ENCODE peak calls at places on chromosomes 12 and 14, in eight cellular contexts. K, E, S, W, T, N, G and X are unnamed samples.

GRCh38 chr12:124296295-124296915 is 1.5 kb downstream of the RFLNA start:
- DNase-seq in K (no peak), E (no peak), S (no peak), W (peak; percentile 29), T (no peak), N (no peak), G (no peak), X (peak; percentile 25)

GRCh38 chr14:68016243-68016914 is 196.8 kb downstream of the RAD51B start:
- DNase-seq in K (no peak), E (no peak), S (no peak), W (peak; percentile 12), T (no peak), N (no peak), G (no peak), X (peak; percentile 67)

GRCh38 chr14:94370524-94370910 is 17.9 kb downstream of the SERPINA1 start:
- DNase-seq in K (no peak), E (no peak), S (no peak), W (no peak), T (peak; percentile 32), N (no peak), G (no peak), X (no peak)

GRCh38 chr12:24044973-24045703 is 95.7 kb upstream of the SOX5 start:
- DNase-seq in K (no peak), E (no peak), S (no peak), W (no peak), T (no peak), N (no peak), G (no peak), X (no peak)

GRCh38 chr14:90388437-90388836 is 8.4 kb upstream of the CALM1 start:
- DNase-seq in K (no peak), E (no peak), S (no peak), W (peak; percentile 72), T (peak; percentile 72), N (no peak), G (no peak), X (peak; percentile 82)

GRCh38 chr14:90105756-90106155 is 44.0 kb downstream of the KCNK13 start:
- DNase-seq in K (no peak), E (no peak), S (no peak), W (no peak), T (no peak), N (no peak), G (peak; percentile 6), X (no peak)

GRCh38 chr12:21528953-21529352 is 2.9 kb downstream of the SPX start:
- DNase-seq in K (no peak), E (no peak), S (no peak), W (no peak), T (no peak), N (no peak), G (no peak), X (peak; percentile 5)

GRCh38 chr14:100012478-100012925 is 52.7 kb upstream of the EVL start:
- DNase-seq in K (no peak), E (no peak), S (no peak), W (peak; percentile 42), T (no peak), N (no peak), G (peak; percentile 78), X (peak; percentile 61)

GRCh38 chr14:93311082-93311481 is 21.8 kb downstream of the BTBD7 start:
- DNase-seq in K (no peak), E (no peak), S (no peak), W (no peak), T (no peak), N (no peak), G (no peak), X (no peak)

GRCh38 chr14:57865450-57866198 is at the start of gene SLC35F4:
- DNase-seq in K (peak; percentile 42), E (peak; percentile 45), S (no peak), W (peak; percentile 14), T (peak; percentile 86), N (no peak), G (no peak), X (peak; percentile 5)

GRCh38 chr14:64296561-64296960 is 2.4 kb upstream of the ESR2 start:
- DNase-seq in K (no peak), E (no peak), S (no peak), W (peak; percentile 14), T (no peak), N (no peak), G (no peak), X (peak; percentile 55)

GRCh38 chr12:132108211-132108832 is 35.8 kb downstream of the DDX51 start:
- DNase-seq in K (no peak), E (no peak), S (no peak), W (no peak), T (no peak), N (no peak), G (no peak), X (no peak)

GRCh38 chr12:6946920-6947374 is 3.1 kb downstream of the C12orf57 start:
- DNase-seq in K (no peak), E (no peak), S (no peak), W (no peak), T (no peak), N (no peak), G (no peak), X (no peak)

GRCh38 chr14:70425349-70425748 is 8.5 kb upstream of the SYNJ2BP start:
- DNase-seq in K (no peak), E (no peak), S (no peak), W (no peak), T (no peak), N (no peak), G (no peak), X (peak; percentile 3)

GRCh38 chr14:100440207-100440631 is 117.1 kb downstream of the SLC25A47 start:
- DNase-seq in K (peak; percentile 27), E (peak; percentile 79), S (no peak), W (peak; percentile 8), T (peak; percentile 87), N (peak; percentile 74), G (peak; percentile 38), X (peak; percentile 84)

GRCh38 chr14:81396108-81396507 is 4.0 kb downstream of the STON2 start:
- DNase-seq in K (no peak), E (no peak), S (no peak), W (peak; percentile 18), T (no peak), N (no peak), G (peak; percentile 39), X (no peak)

GRCh38 chr12:81797100-81797499 is 38.0 kb upstream of the PPFIA2 start:
- DNase-seq in K (no peak), E (peak; percentile 34), S (no peak), W (no peak), T (no peak), N (no peak), G (no peak), X (no peak)

GRCh38 chr14:54593860-54594259 is 26.9 kb downstream of the SAMD4A start:
- DNase-seq in K (no peak), E (no peak), S (no peak), W (no peak), T (no peak), N (no peak), G (no peak), X (peak; percentile 56)

GRCh38 chr12:16359512-16360491 is 12.4 kb downstream of the MGST1 start:
- DNase-seq in K (peak; percentile 66), E (peak; percentile 62), S (no peak), W (peak; percentile 36), T (peak; percentile 85), N (no peak), G (no peak), X (peak; percentile 48)

GRCh38 chr14:45091696-45092095 is 7.8 kb downstream of the PRPF39 start:
- DNase-seq in K (no peak), E (no peak), S (no peak), W (no peak), T (no peak), N (no peak), G (no peak), X (peak; percentile 44)

GRCh38 chr12:11765817-11766794 is 116.6 kb downstream of the ETV6 start:
- DNase-seq in K (no peak), E (no peak), S (no peak), W (peak; percentile 47), T (peak; percentile 72), N (no peak), G (peak; percentile 39), X (peak; percentile 44)

GRCh38 chr12:130858084-130858483 is 13.8 kb upstream of the RAN start:
- DNase-seq in K (no peak), E (no peak), S (no peak), W (no peak), T (peak; percentile 40), N (no peak), G (no peak), X (no peak)

GRCh38 chr12:87376722-87377121 is 652.5 kb downstream of the C12orf50 start:
- DNase-seq in K (no peak), E (no peak), S (no peak), W (no peak), T (no peak), N (no peak), G (no peak), X (no peak)

GRCh38 chr12:96879301-96879700 is 27.8 kb upstream of the NEDD1 start:
- DNase-seq in K (no peak), E (no peak), S (no peak), W (no peak), T (no peak), N (no peak), G (no peak), X (peak; percentile 34)

GRCh38 chr14:70784886-70785285 is 24.4 kb downstream of the MAP3K9 start:
- DNase-seq in K (no peak), E (no peak), S (no peak), W (no peak), T (no peak), N (no peak), G (no peak), X (no peak)

GRCh38 chr14:72739446-72740405 is 154.2 kb downstream of the DPF3 start:
- DNase-seq in K (no peak), E (no peak), S (no peak), W (no peak), T (peak; percentile 43), N (no peak), G (no peak), X (no peak)

GRCh38 chr12:108672054-108672453 is 38.4 kb upstream of the SELPLG start:
- DNase-seq in K (no peak), E (no peak), S (no peak), W (no peak), T (no peak), N (no peak), G (no peak), X (no peak)

GRCh38 chr14:56004807-56005579 is 113.2 kb upstream of the PELI2 start:
- DNase-seq in K (no peak), E (peak; percentile 13), S (no peak), W (peak; percentile 69), T (no peak), N (no peak), G (peak; percentile 76), X (peak; percentile 78)